ENCODE peak calls at places on chromosomes 7 and 10, in five cellular contexts. S is pancreas, C is ovary, G is endothelial cell of umbilical vein, R is thyroid gland. Q is an unnamed sample.

GRCh38 chr10:79390551-79391229 is 43.4 kb downstream of the PPIF start:
- DNase-seq in R (no peak), S (no peak), G (no peak), C (peak; percentile 69), Q (no peak)

GRCh38 chr10:14606633-14607032 is 168.1 kb downstream of the FAM107B start:
- DNase-seq in G (no peak), R (no peak), C (no peak), S (no peak), Q (no peak)

GRCh38 chr10:27235706-27236105 is 4.9 kb downstream of the ACBD5 start:
- DNase-seq in C (no peak), R (no peak), S (no peak), G (no peak), Q (no peak)

GRCh38 chr7:27109533-27110162 is 7.2 kb upstream of the HOXA2 start:
- DNase-seq in C (no peak), R (no peak), G (no peak), S (no peak), Q (no peak)

GRCh38 chr10:86798636-86799035 is 42.2 kb downstream of the BMPR1A start:
- DNase-seq in S (no peak), G (no peak), R (no peak), C (no peak), Q (no peak)

GRCh38 chr10:46019541-46020343 is 10.7 kb downstream of the NCOA4 start:
- DNase-seq in R (peak; percentile 11), S (no peak), G (peak; percentile 45), C (no peak), Q (no peak)

GRCh38 chr10:48613015-48613414 is 8.1 kb upstream of the ARHGAP22 start:
- DNase-seq in S (no peak), R (no peak), C (no peak), G (no peak), Q (no peak)

GRCh38 chr7:152574892-152575511 is 100.9 kb downstream of the XRCC2 start:
- DNase-seq in C (peak; percentile 32), R (no peak), G (no peak), S (no peak), Q (no peak)

GRCh38 chr7:157077986-157078644 is 60.6 kb upstream of the UBE3C start:
- DNase-seq in C (no peak), G (no peak), S (no peak), R (no peak), Q (peak; percentile 6)

GRCh38 chr7:147096629-147097028 is 980.0 kb downstream of the CNTNAP2 start:
- DNase-seq in R (no peak), G (no peak), C (no peak), S (no peak), Q (no peak)

GRCh38 chr10:33927347-33927746 is 592.9 kb upstream of the NRP1 start:
- DNase-seq in S (no peak), R (no peak), C (no peak), G (no peak), Q (peak; percentile 66)

GRCh38 chr10:51852297-51852696 is 152.9 kb upstream of the CSTF2T start:
- DNase-seq in G (no peak), S (no peak), R (no peak), C (no peak), Q (no peak)

GRCh38 chr7:131948434-131949053 is 392.1 kb upstream of the PODXL start:
- DNase-seq in C (no peak), S (no peak), R (no peak), G (peak; percentile 11), Q (no peak)

GRCh38 chr7:37684927-37685326 is 1.4 kb downstream of the GPR141 start:
- DNase-seq in G (no peak), C (no peak), S (no peak), R (no peak), Q (no peak)

GRCh38 chr10:110860576-110861241 is 11.0 kb upstream of the PDCD4 start:
- DNase-seq in S (no peak), R (peak; percentile 41), G (no peak), C (no peak), Q (no peak)
- H3K4me3 ChIP-seq in S (no peak overlapping the region), R (no peak overlapping the region), G (no peak overlapping the region), C (no peak overlapping the region), Q (no peak overlapping the region)

DNA sequence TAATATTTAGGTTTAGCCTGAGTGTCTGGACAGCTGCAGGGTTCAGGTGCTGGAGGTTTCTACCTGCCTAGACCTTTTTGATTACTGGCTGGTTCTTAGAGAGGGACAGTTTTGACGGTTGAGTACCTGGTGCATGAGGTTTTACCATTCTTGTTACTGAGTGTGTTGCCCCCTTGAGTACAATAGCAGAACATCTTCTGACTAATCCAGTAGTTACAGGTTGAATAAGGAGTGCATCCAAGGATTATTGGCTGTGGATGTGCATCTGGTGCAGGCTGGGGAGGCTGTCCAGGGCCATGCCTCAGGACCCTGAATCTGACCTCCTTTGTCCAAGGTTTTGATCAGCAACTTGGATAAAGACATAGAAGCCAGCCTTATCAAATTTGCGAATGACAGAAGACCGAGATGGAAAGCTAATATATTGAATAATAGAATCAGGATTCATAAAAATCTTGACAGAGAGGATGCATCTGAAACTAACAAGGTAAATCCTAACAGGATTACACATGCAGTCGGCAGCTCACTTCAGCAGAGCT is 23.1 kb downstream of the PLPP4 start:
- DNase-seq in R (no peak), S (no peak), C (no peak), G (no peak), Q (no peak)
- H3K27ac ChIP-seq in R (no peak overlapping the region), S (no peak overlapping the region), C (no peak overlapping the region), G (no peak overlapping the region), Q (no peak overlapping the region)

GRCh38 chr10:132163278-132163765 is 23.4 kb upstream of the DPYSL4 start:
- DNase-seq in G (no peak), C (no peak), R (no peak), S (peak; percentile 22), Q (no peak)
- TF ChIP-seq CTCF in G (no peak), C (no peak), R (no peak), S (no peak), Q (peak; percentile 35)

GRCh38 chr10:89332718-89333281 is 5.0 kb downstream of the IFIT3 start:
- DNase-seq in R (no peak), S (no peak), G (no peak), C (no peak), Q (no peak)
- H3K4me3 ChIP-seq in R (peak overlapping the region; percentile 9), S (peak overlapping the region; percentile 0), G (no peak overlapping the region), C (peak overlapping the region; percentile 31), Q (peak overlapping the region; percentile 39)

GRCh38 chr7:117048114-117048853 is 95.0 kb downstream of the ST7 start:
- DNase-seq in R (no peak), G (no peak), S (no peak), C (no peak), Q (no peak)
- H3K27ac ChIP-seq in R (no peak overlapping the region), G (no peak overlapping the region), S (no peak overlapping the region), C (no peak overlapping the region), Q (no peak overlapping the region)

GRCh38 chr7:83362786-83363185 is 200.1 kb upstream of the PCLO start:
- DNase-seq in C (no peak), S (no peak), G (peak; percentile 17), R (no peak), Q (peak; percentile 12)

GRCh38 chr7:83366629-83367028 is 203.9 kb upstream of the PCLO start:
- DNase-seq in C (no peak), R (no peak), S (no peak), G (no peak), Q (no peak)

GRCh38 chr7:83365746-83366145 is 203.1 kb upstream of the PCLO start:
- DNase-seq in C (no peak), S (no peak), R (no peak), G (peak; percentile 13), Q (no peak)
- TF ChIP-seq CTCF in C (no peak), S (no peak), R (no peak), G (no peak), Q (peak; percentile 24)

GRCh38 chr10:490891-491571 is 198.4 kb downstream of the DIP2C start:
- DNase-seq in G (no peak), C (no peak), S (no peak), R (no peak), Q (peak; percentile 54)
- H3K4me3 ChIP-seq in G (no peak overlapping the region), C (no peak overlapping the region), S (no peak overlapping the region), R (no peak overlapping the region), Q (no peak overlapping the region)

DNA sequence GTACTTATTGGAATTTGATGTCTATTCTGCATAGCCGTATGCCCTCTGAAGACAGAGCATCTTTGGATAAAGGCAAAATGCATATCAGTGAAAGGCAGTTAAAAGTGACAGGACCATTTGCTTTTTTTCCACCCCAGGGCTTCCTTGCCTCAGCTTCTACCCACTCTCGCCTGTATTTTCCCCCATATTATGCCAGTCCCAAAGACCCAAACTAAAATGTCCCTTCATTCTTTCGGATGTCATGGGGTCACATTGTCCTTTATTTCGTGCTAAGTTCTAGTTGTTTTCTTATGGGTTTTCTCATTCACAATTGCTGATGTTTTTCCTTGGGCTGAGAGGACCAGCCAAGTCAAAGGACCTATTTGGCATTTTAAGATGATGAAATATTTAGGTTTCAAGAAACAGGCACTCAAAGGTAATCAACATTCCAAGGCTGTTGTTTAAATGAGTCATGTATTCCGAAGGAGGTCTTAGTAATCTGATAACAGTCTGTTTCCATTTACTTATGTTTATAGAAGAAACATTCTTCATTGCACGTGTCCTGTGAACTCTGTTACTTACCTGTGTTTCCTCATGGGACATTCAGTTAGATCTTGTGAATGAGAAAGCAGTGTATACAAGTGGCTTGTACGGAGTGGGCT is 74.1 kb downstream of the DNAH11 start:
- DNase-seq in C (no peak), G (peak; percentile 67), R (no peak), S (no peak), Q (peak; percentile 5)
- H3K27ac ChIP-seq in C (no peak overlapping the region), G (peak overlapping the region; percentile 84), R (no peak overlapping the region), S (no peak overlapping the region), Q (peak overlapping the region; percentile 41)

DNA sequence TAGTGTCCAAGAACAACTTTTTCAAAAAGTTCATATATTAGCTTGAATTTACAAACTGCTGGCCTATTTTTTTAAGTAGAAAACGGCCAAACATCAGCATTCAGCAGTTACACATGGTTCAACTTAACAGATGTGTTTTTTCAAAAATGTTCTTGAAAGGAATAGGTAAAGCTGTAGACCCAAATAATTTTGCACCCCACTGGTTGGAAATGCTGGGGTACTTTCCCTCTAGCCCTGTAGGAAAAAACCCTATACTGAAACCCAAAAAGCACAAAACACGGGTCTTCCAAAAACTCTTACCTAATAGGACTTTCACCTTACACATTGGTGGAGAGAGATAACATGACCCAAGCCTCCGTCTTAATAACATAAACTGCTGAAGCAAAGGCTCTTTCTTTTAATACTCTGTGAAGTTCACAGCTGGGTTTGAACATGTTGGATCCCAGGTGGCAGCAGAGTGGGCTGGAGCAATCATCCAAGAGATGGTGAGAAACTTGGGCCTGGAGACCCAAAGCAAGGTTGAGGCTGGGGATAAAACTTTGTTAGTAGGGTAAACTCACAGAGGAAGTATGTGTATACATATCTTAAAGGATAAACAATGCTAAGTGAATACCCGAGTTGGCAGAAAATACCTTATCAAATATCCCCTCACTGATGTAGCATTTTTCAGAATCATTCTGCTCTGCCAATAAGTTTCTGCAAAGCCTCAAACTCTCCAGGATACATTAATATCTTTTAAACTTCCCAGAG is 629 bp upstream of the DNAJC9 start:
- DNase-seq in S (no peak), C (no peak), R (no peak), G (no peak), Q (no peak)
- TF ChIP-seq CTCF in S (no peak), C (no peak), R (no peak), G (no peak), Q (no peak)